ENCODE peak calls at places on chromosomes 2 and 18, in eight cellular contexts. D, H, P, O, Y, C, R and K are unnamed samples.

GRCh38 chr2:65639156-65639876 is 206.9 kb upstream of the SPRED2 start:
- DNase-seq in R (no peak), Y (no peak), O (no peak), C (no peak), D (no peak), P (no peak), H (peak), K (no peak)

GRCh38 chr2:15767679-15768078 is 172.7 kb upstream of the MYCN start:
- DNase-seq in H (no peak), Y (no peak), D (no peak), C (no peak), R (no peak), O (no peak), P (no peak), K (no peak)

GRCh38 chr2:127093648-127094210 is 13.2 kb downstream of the BIN1 start:
- DNase-seq in H (no peak), Y (no peak), O (no peak), P (no peak), R (no peak), D (peak), C (no peak), K (no peak)

GRCh38 chr18:79643049-79643765 is 36.4 kb upstream of the CTDP1 start:
- DNase-seq in P (peak), H (no peak), D (no peak), Y (no peak), C (no peak), O (peak), R (no peak), K (no peak)

GRCh38 chr2:147100406-147101035 is 744.3 kb upstream of the ACVR2A start:
- DNase-seq in H (peak), Y (no peak), D (no peak), O (no peak), C (no peak), R (no peak), P (no peak), K (no peak)

GRCh38 chr2:10289891-10290290 is 12.8 kb upstream of the HPCAL1 start:
- DNase-seq in D (peak), H (peak), C (no peak), Y (no peak), O (no peak), R (no peak), P (no peak), K (peak)

GRCh38 chr2:26530696-26531095 is 52.8 kb upstream of the OTOF start:
- DNase-seq in P (peak), C (no peak), O (no peak), Y (no peak), D (no peak), H (no peak), R (no peak), K (no peak)

GRCh38 chr18:80105369-80106167 is 3.5 kb upstream of the ADNP2 start:
- DNase-seq in Y (no peak), R (no peak), H (peak), P (no peak), C (no peak), D (no peak), O (peak), K (no peak)

GRCh38 chr2:220707261-220707660 is 864.8 kb downstream of the EPHA4 start:
- DNase-seq in R (no peak), Y (no peak), O (no peak), C (no peak), H (no peak), D (no peak), P (no peak), K (no peak)

GRCh38 chr18:34709631-34710429 is at the start of gene DTNA:
- DNase-seq in Y (no peak), D (no peak), H (peak), R (no peak), O (no peak), C (no peak), P (no peak), K (peak)

GRCh38 chr2:240989451-240990265 is 8.8 kb upstream of the SNED1 start:
- DNase-seq in R (no peak), C (no peak), P (peak), H (peak), Y (peak), D (peak), O (no peak), K (peak)

GRCh38 chr2:229445013-229445412 is 173.9 kb upstream of the PID1 start:
- DNase-seq in P (no peak), Y (peak), H (peak), C (peak), R (no peak), D (peak), O (no peak), K (peak)

GRCh38 chr2:121103969-121104368 is 181.0 kb downstream of the TFCP2L1 start:
- DNase-seq in D (no peak), Y (no peak), H (no peak), O (no peak), R (no peak), P (no peak), C (no peak), K (no peak)

GRCh38 chr18:11078491-11078890 is 70.9 kb downstream of the PIEZO2 start:
- DNase-seq in C (no peak), Y (no peak), O (no peak), H (no peak), P (no peak), R (no peak), D (no peak), K (no peak)

GRCh38 chr2:174025271-174026121 is 60.3 kb upstream of the SP3 start:
- DNase-seq in O (no peak), D (peak), Y (peak), R (no peak), C (no peak), P (peak), H (no peak), K (no peak)

GRCh38 chr2:182378759-182379158 is 48.1 kb downstream of the PDE1A start:
- DNase-seq in P (no peak), C (no peak), O (no peak), Y (no peak), R (no peak), D (no peak), H (no peak), K (no peak)

GRCh38 chr2:241501551-241501950 is 6.8 kb downstream of the STK25 start:
- DNase-seq in H (no peak), D (no peak), P (no peak), O (no peak), Y (no peak), R (no peak), C (no peak), K (no peak)

GRCh38 chr18:44323125-44323524 is 357.6 kb upstream of the SETBP1 start:
- DNase-seq in R (no peak), D (no peak), Y (no peak), O (no peak), P (no peak), C (no peak), H (no peak), K (no peak)

GRCh38 chr2:176553685-176554106 is 284.5 kb downstream of the MTX2 start:
- DNase-seq in P (peak), O (peak), Y (peak), D (peak), H (peak), R (no peak), C (peak), K (peak)

GRCh38 chr2:127953128-127953718 is 67.5 kb upstream of the AMMECR1L start:
- DNase-seq in R (no peak), C (no peak), H (no peak), D (no peak), O (no peak), P (no peak), Y (peak), K (no peak)

GRCh38 chr2:128427356-128427755 is 108.7 kb upstream of the HS6ST1 start:
- DNase-seq in O (no peak), C (no peak), D (peak), Y (no peak), P (peak), H (no peak), R (no peak), K (no peak)

GRCh38 chr2:60707750-60708371 is 48.2 kb upstream of the PAPOLG start:
- DNase-seq in O (no peak), C (no peak), D (no peak), R (no peak), H (peak), Y (no peak), P (no peak), K (no peak)

GRCh38 chr2:179277429-179278196 is 13.0 kb upstream of the SESTD1 start:
- DNase-seq in R (no peak), O (no peak), C (no peak), Y (no peak), P (no peak), D (no peak), H (peak), K (no peak)

GRCh38 chr2:231146656-231147055 is 21.8 kb upstream of the HTR2B start:
- DNase-seq in O (no peak), P (no peak), H (no peak), C (no peak), D (no peak), R (no peak), Y (no peak), K (no peak)

GRCh38 chr2:156800781-156801366 is 364.7 kb downstream of the GPD2 start:
- DNase-seq in Y (no peak), R (no peak), D (no peak), P (no peak), H (peak), C (no peak), O (no peak), K (no peak)

GRCh38 chr2:238277695-238278094 is 10.7 kb downstream of the PER2 start:
- DNase-seq in C (no peak), Y (no peak), R (no peak), P (no peak), D (peak), H (no peak), O (no peak), K (no peak)

GRCh38 chr2:11988691-11989465 is 242.4 kb downstream of the LPIN1 start:
- DNase-seq in Y (no peak), D (no peak), H (no peak), O (no peak), P (no peak), R (no peak), C (no peak), K (no peak)

GRCh38 chr2:169716938-169717690 is 16.5 kb upstream of the KLHL23 start:
- DNase-seq in H (peak), R (no peak), P (no peak), Y (no peak), D (no peak), C (no peak), O (no peak), K (no peak)

GRCh38 chr2:86649119-86649947 is 25.7 kb upstream of the RNF103 start:
- DNase-seq in R (no peak), C (no peak), H (no peak), Y (no peak), O (no peak), D (no peak), P (no peak), K (peak)

GRCh38 chr2:86646865-86647264 is 23.2 kb upstream of the RNF103 start:
- DNase-seq in R (no peak), O (no peak), P (no peak), C (no peak), Y (no peak), D (no peak), H (peak), K (no peak)

GRCh38 chr2:86646329-86646728 is 22.7 kb upstream of the RNF103 start:
- DNase-seq in H (no peak), O (no peak), D (no peak), C (no peak), P (no peak), Y (no peak), R (no peak), K (no peak)

GRCh38 chr2:86648696-86649095 is 25.0 kb upstream of the RNF103 start:
- DNase-seq in H (no peak), D (no peak), R (no peak), C (no peak), O (no peak), P (no peak), Y (no peak), K (no peak)

GRCh38 chr2:86645752-86646151 is 22.1 kb upstream of the RNF103 start:
- DNase-seq in H (no peak), C (no peak), Y (no peak), O (no peak), D (peak), P (no peak), R (no peak), K (no peak)
- TF ChIP-seq CTCF in H (no peak), C (no peak), Y (no peak), O (no peak), D (no peak), P (no peak), R (no peak), K (no peak)

GRCh38 chr2:214184461-214184860 is 226.4 kb upstream of the VWC2L start:
- DNase-seq in H (no peak), Y (no peak), P (no peak), O (no peak), R (no peak), D (no peak), C (no peak), K (no peak)

GRCh38 chr2:214185546-214185945 is 225.3 kb upstream of the VWC2L start:
- DNase-seq in R (no peak), Y (no peak), O (no peak), D (no peak), H (no peak), P (no peak), C (no peak), K (no peak)

DNA sequence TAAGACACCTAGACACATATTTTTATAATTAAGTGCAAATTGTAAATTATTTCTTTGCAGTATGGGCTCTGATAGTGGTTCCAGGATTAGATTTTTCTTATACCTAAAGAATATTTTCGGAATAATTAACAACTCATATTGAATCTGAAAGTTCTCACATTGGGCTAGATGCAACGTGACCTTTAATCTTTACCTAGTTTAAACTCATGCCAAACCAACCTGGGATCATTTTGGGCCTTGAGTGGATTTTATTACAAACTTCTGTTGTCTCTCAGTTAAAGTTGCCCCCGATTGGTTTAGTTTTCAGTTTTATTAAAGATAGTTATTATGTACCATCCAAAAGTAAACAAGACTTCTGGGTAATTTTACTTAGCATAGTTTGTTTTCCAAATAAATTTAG is 230.2 kb upstream of the VWC2L start:
- DNase-seq in O (no peak), D (no peak), P (no peak), C (no peak), R (no peak), H (no peak), Y (no peak), K (no peak)
- TF ChIP-seq CTCF in O (no peak), D (no peak), P (no peak), C (no peak), R (no peak), H (no peak), Y (no peak), K (no peak)

GRCh38 chr2:206987810-206988209 is 48.5 kb downstream of the CPO start:
- DNase-seq in R (no peak), C (no peak), Y (no peak), P (no peak), D (no peak), H (no peak), O (no peak), K (no peak)

GRCh38 chr2:206990335-206990734 is 51.0 kb downstream of the CPO start:
- DNase-seq in R (no peak), Y (no peak), P (no peak), O (no peak), H (no peak), C (no peak), D (no peak), K (no peak)

GRCh38 chr2:206986943-206987342 is 47.6 kb downstream of the CPO start:
- DNase-seq in R (no peak), C (no peak), D (no peak), O (no peak), P (no peak), Y (no peak), H (no peak), K (no peak)

GRCh38 chr2:206988884-206989283 is 49.6 kb downstream of the CPO start:
- DNase-seq in O (no peak), Y (no peak), P (no peak), H (no peak), R (no peak), D (no peak), C (no peak), K (no peak)

GRCh38 chr2:206989306-206989705 is 50.0 kb downstream of the CPO start:
- DNase-seq in P (peak), Y (peak), R (peak), C (no peak), O (peak), H (peak), D (peak), K (peak)
- TF ChIP-seq CTCF in P (peak), Y (peak), R (peak), C (peak), O (peak), H (peak), D (peak), K (peak)

DNA sequence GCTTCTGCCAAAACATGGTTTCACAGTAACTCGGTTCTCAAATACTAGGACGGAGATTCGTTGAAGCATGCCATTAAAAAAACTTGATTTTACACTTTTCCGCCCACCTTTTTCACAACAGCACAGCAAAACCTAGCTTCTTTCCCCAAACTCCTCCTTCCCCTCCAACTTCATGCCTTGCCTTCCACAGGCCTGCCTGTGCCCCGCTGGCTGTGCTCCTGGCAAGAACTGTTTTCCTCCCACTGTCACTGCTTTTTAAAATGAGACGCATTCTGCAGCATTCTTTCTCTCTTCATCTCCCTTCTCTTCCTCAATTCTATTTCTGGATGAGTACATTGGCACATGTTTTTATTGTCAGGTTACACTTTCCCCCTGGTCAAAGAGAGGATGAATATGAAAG is 55.2 kb upstream of the LMAN1 start:
- DNase-seq in Y (no peak), C (peak), O (no peak), R (no peak), H (no peak), P (no peak), D (no peak), K (no peak)
- TF ChIP-seq CTCF in Y (no peak), C (no peak), O (no peak), R (no peak), H (no peak), P (no peak), D (no peak), K (no peak)

GRCh38 chr2:119531292-119531691 is 7.0 kb upstream of the SCTR start:
- DNase-seq in O (no peak), C (no peak), R (no peak), P (no peak), D (no peak), Y (no peak), H (no peak), K (no peak)
- TF ChIP-seq CTCF in O (no peak), C (no peak), R (peak), P (no peak), D (no peak), Y (no peak), H (no peak), K (no peak)

DNA sequence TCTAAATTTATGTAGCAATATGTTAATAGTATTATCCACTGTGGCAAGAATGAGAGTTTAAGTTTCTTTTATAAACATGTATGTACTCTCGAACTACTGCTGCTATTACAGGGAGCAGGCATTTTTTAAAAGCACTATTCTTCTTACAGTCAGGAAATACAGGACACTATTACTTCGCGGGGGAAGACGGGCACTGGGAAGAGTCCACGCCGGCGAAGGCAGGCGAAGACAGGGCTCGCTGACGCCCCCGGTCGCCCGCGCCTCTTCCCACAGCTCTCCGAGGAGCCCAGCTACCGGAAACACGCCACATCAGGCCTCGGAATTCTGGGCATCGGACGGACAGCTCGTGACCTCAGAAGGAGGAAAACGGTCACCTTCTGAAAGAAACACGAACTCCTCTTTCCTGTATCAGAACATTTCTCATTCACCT is 90.2 kb downstream of the FAM161A start:
- DNase-seq in D (peak), Y (peak), R (no peak), C (peak), O (no peak), P (peak), H (peak), K (peak)
- TF ChIP-seq CTCF in D (no peak), Y (no peak), R (peak), C (peak), O (no peak), P (peak), H (peak), K (no peak)

GRCh38 chr2:158457826-158458616 is 1.3 kb downstream of the PKP4 start:
- DNase-seq in R (peak), D (peak), H (peak), Y (peak), C (peak), O (peak), P (peak), K (peak)
- TF ChIP-seq CTCF in R (peak), D (peak), H (peak), Y (peak), C (no peak), O (peak), P (peak), K (peak)

GRCh38 chr18:25256439-25256838 is 95.5 kb downstream of the ZNF521 start:
- DNase-seq in O (no peak), Y (no peak), C (no peak), P (no peak), H (no peak), R (no peak), D (no peak), K (no peak)
- TF ChIP-seq CTCF in O (no peak), Y (no peak), C (no peak), P (no peak), H (no peak), R (no peak), D (no peak), K (no peak)

GRCh38 chr18:78073275-78073674 is 823.6 kb downstream of the GALR1 start:
- DNase-seq in D (no peak), H (no peak), C (no peak), P (no peak), O (no peak), Y (no peak), R (no peak), K (no peak)
- TF ChIP-seq CTCF in D (no peak), H (no peak), C (peak), P (peak), O (no peak), Y (no peak), R (peak), K (no peak)